ENCODE peak calls at places on chromosomes 2 and 18, in seven cellular contexts. H, K, F, Q, B, W and T are unnamed samples.

GRCh38 chr2:10232096-10232815 is 70.4 kb upstream of the HPCAL1 start:
- DNase-seq in H (no peak), K (peak), Q (no peak), B (no peak), F (no peak), W (no peak), T (no peak)

GRCh38 chr2:17918789-17919188 is 40.3 kb downstream of the KCNS3 start:
- DNase-seq in Q (no peak), F (no peak), H (no peak), B (peak), K (no peak), W (no peak), T (peak)

GRCh38 chr2:168673265-168674222 is 128.9 kb upstream of the NOSTRIN start:
- DNase-seq in Q (no peak), H (no peak), W (no peak), B (no peak), K (no peak), F (no peak), T (no peak)

GRCh38 chr2:96822786-96823185 is 6.7 kb downstream of the CNNM3 start:
- DNase-seq in W (no peak), H (no peak), K (peak), F (no peak), B (no peak), Q (no peak), T (no peak)

GRCh38 chr2:86455181-86455580 is 14.0 kb downstream of the KDM3A start:
- DNase-seq in F (no peak), W (no peak), K (no peak), B (no peak), H (no peak), Q (no peak), T (no peak)

GRCh38 chr2:119827866-119828507 is 68.3 kb downstream of the PTPN4 start:
- DNase-seq in B (no peak), H (no peak), K (no peak), Q (no peak), F (no peak), W (no peak), T (no peak)

GRCh38 chr2:25590921-25591505 is 82.4 kb downstream of the DTNB start:
- DNase-seq in W (no peak), Q (no peak), B (no peak), K (peak), H (no peak), F (no peak), T (no peak)

GRCh38 chr2:225889452-225889851 is 489.9 kb downstream of the NYAP2 start:
- DNase-seq in H (peak), Q (peak), F (no peak), W (peak), B (peak), K (no peak), T (peak)

GRCh38 chr18:8800041-8800441 is 94.7 kb downstream of the MTCL1 start:
- DNase-seq in W (no peak), F (no peak), K (no peak), H (no peak), Q (no peak), B (no peak), T (no peak)

GRCh38 chr2:113178069-113178468 is 4.3 kb downstream of the PSD4 start:
- DNase-seq in B (no peak), W (no peak), Q (no peak), H (no peak), F (no peak), K (no peak), T (no peak)

GRCh38 chr2:100779908-100780202 is 40.1 kb upstream of the NPAS2 start:
- DNase-seq in K (no peak), W (no peak), B (no peak), H (no peak), F (no peak), Q (no peak), T (no peak)

GRCh38 chr2:172704072-172704936 is 31.3 kb upstream of the RAPGEF4 start:
- DNase-seq in K (no peak), Q (peak), H (no peak), F (no peak), B (peak), W (peak), T (peak)

GRCh38 chr18:65091737-65092329 is 659.0 kb upstream of the CDH7 start:
- DNase-seq in W (peak), Q (no peak), B (peak), F (no peak), K (no peak), H (no peak), T (peak)

GRCh38 chr18:52685316-52685715 is 345.3 kb downstream of the DCC start:
- DNase-seq in F (no peak), W (no peak), B (no peak), H (no peak), Q (no peak), K (no peak), T (no peak)

GRCh38 chr2:240430595-240430994 is 4.9 kb upstream of the GPC1 start:
- DNase-seq in H (no peak), F (no peak), K (peak), B (no peak), W (no peak), Q (no peak), T (no peak)

GRCh38 chr2:69770193-69770702 is 28.3 kb downstream of the ANXA4 start:
- DNase-seq in F (no peak), W (peak), H (peak), K (no peak), B (no peak), Q (no peak), T (no peak)

GRCh38 chr2:214203744-214204289 is 207.0 kb upstream of the VWC2L start:
- DNase-seq in B (no peak), K (no peak), Q (no peak), W (no peak), F (no peak), H (no peak), T (no peak)

GRCh38 chr2:188444106-188444835 is 152.6 kb downstream of the GULP1 start:
- DNase-seq in F (no peak), B (no peak), H (no peak), K (no peak), Q (no peak), W (no peak), T (no peak)

GRCh38 chr2:56713161-56713676 is 529.4 kb downstream of the CCDC85A start:
- DNase-seq in W (no peak), K (no peak), B (no peak), H (no peak), Q (no peak), F (no peak), T (no peak)

GRCh38 chr2:160227252-160227651 is 27.2 kb upstream of the ITGB6 start:
- DNase-seq in B (no peak), K (no peak), H (no peak), W (peak), F (no peak), Q (no peak), T (no peak)

GRCh38 chr2:53058526-53058925 is 709.1 kb upstream of the CHAC2 start:
- DNase-seq in Q (no peak), K (no peak), W (no peak), F (no peak), B (no peak), H (no peak), T (no peak)

GRCh38 chr18:73365018-73365417 is 497.2 kb upstream of the NETO1 start:
- DNase-seq in B (no peak), F (no peak), Q (no peak), H (no peak), W (peak), K (no peak), T (no peak)

GRCh38 chr2:36965751-36966369 is 476 bp downstream of the STRN start:
- DNase-seq in H (no peak), Q (peak), B (peak), W (peak), K (no peak), F (no peak), T (peak)

GRCh38 chr2:238924032-238924431 is 76.1 kb downstream of the TWIST2 start:
- DNase-seq in F (no peak), Q (no peak), K (no peak), B (no peak), H (no peak), W (no peak), T (no peak)

GRCh38 chr2:170822885-170823799 is 6.5 kb downstream of the GAD1 start:
- DNase-seq in W (no peak), F (no peak), B (no peak), Q (peak), K (no peak), H (no peak), T (no peak)

GRCh38 chr2:40242315-40242714 is 209.6 kb downstream of the SLC8A1 start:
- DNase-seq in B (no peak), Q (no peak), H (no peak), K (no peak), W (no peak), F (no peak), T (no peak)